ENCODE peak calls at places on chromosomes 2 and 18, in six cellular contexts. One of them, this sample, is unnamed.

GRCh38 chr18:55781481-55781957 is 193.5 kb upstream of the TCF4 start:
- DNase-seq in PC-3: peak
- DNase-seq in GM06990: no peak
- DNase-seq in kidney: no peak
- DNase-seq in osteoblast: peak
- DNase-seq in esophagus squamous epithelium: no peak
- DNase-seq in this sample: peak

GRCh38 chr2:42055573-42056514 is 8.0 kb downstream of the PKDCC start:
- DNase-seq in PC-3: peak
- DNase-seq in GM06990: no peak
- DNase-seq in kidney: peak
- DNase-seq in osteoblast: peak
- DNase-seq in esophagus squamous epithelium: no peak
- DNase-seq in this sample: no peak

GRCh38 chr2:241309684-241310117 is 5.8 kb downstream of the HDLBP start:
- DNase-seq in PC-3: no peak
- DNase-seq in GM06990: peak
- DNase-seq in kidney: no peak
- DNase-seq in osteoblast: peak
- DNase-seq in esophagus squamous epithelium: no peak
- DNase-seq in this sample: no peak

GRCh38 chr18:79531386-79531785 is 135.7 kb downstream of the NFATC1 start:
- DNase-seq in PC-3: no peak
- DNase-seq in GM06990: peak
- DNase-seq in kidney: peak
- DNase-seq in osteoblast: no peak
- DNase-seq in esophagus squamous epithelium: no peak
- DNase-seq in this sample: no peak

GRCh38 chr2:235204923-235205322 is 253.1 kb downstream of the SH3BP4 start:
- DNase-seq in PC-3: no peak
- DNase-seq in GM06990: no peak
- DNase-seq in kidney: peak
- DNase-seq in osteoblast: peak
- DNase-seq in esophagus squamous epithelium: no peak
- DNase-seq in this sample: no peak

GRCh38 chr2:210169871-210170441 is 1.3 kb downstream of the KANSL1L start:
- DNase-seq in PC-3: peak
- DNase-seq in GM06990: peak
- DNase-seq in kidney: no peak
- DNase-seq in osteoblast: peak
- DNase-seq in esophagus squamous epithelium: no peak
- DNase-seq in this sample: no peak

GRCh38 chr18:58324824-58325520 is 280.9 kb downstream of the NEDD4L start:
- DNase-seq in PC-3: no peak
- DNase-seq in GM06990: no peak
- DNase-seq in kidney: no peak
- DNase-seq in osteoblast: no peak
- DNase-seq in esophagus squamous epithelium: no peak
- DNase-seq in this sample: no peak

GRCh38 chr18:21682276-21683051 is 22.1 kb downstream of the ABHD3 start:
- DNase-seq in PC-3: no peak
- DNase-seq in GM06990: peak
- DNase-seq in kidney: no peak
- DNase-seq in osteoblast: peak
- DNase-seq in esophagus squamous epithelium: no peak
- DNase-seq in this sample: no peak

GRCh38 chr18:23662309-23663263 is at the start of gene ANKRD29:
- DNase-seq in PC-3: peak
- DNase-seq in GM06990: peak
- DNase-seq in kidney: no peak
- DNase-seq in osteoblast: peak
- DNase-seq in esophagus squamous epithelium: no peak
- DNase-seq in this sample: peak

GRCh38 chr2:182132605-182133004 is 147.0 kb downstream of the PPP1R1C start:
- DNase-seq in PC-3: peak
- DNase-seq in GM06990: no peak
- DNase-seq in kidney: no peak
- DNase-seq in osteoblast: no peak
- DNase-seq in esophagus squamous epithelium: no peak
- DNase-seq in this sample: no peak

GRCh38 chr2:176461098-176461497 is 191.9 kb downstream of the MTX2 start:
- DNase-seq in PC-3: peak
- DNase-seq in GM06990: no peak
- DNase-seq in kidney: no peak
- DNase-seq in osteoblast: no peak
- DNase-seq in esophagus squamous epithelium: no peak
- DNase-seq in this sample: no peak

GRCh38 chr2:88059979-88060906 is 4.7 kb upstream of the KRCC1 start:
- DNase-seq in PC-3: peak
- DNase-seq in GM06990: no peak
- DNase-seq in kidney: no peak
- DNase-seq in osteoblast: peak
- DNase-seq in esophagus squamous epithelium: no peak
- DNase-seq in this sample: no peak

GRCh38 chr2:174051039-174051438 is 85.9 kb upstream of the SP3 start:
- DNase-seq in PC-3: no peak
- DNase-seq in GM06990: no peak
- DNase-seq in kidney: no peak
- DNase-seq in osteoblast: no peak
- DNase-seq in esophagus squamous epithelium: no peak
- DNase-seq in this sample: no peak

GRCh38 chr18:25230658-25231326 is 121.2 kb downstream of the ZNF521 start:
- DNase-seq in PC-3: peak
- DNase-seq in GM06990: no peak
- DNase-seq in kidney: peak
- DNase-seq in osteoblast: peak
- DNase-seq in esophagus squamous epithelium: no peak
- DNase-seq in this sample: no peak

GRCh38 chr2:8525582-8526402 is 156.1 kb upstream of the ID2 start:
- DNase-seq in PC-3: peak
- DNase-seq in GM06990: peak
- DNase-seq in kidney: peak
- DNase-seq in osteoblast: peak
- DNase-seq in esophagus squamous epithelium: no peak
- DNase-seq in this sample: peak

GRCh38 chr2:217371681-217372297 is 511.9 kb upstream of the TNP1 start:
- DNase-seq in PC-3: no peak
- DNase-seq in GM06990: no peak
- DNase-seq in kidney: no peak
- DNase-seq in osteoblast: no peak
- DNase-seq in esophagus squamous epithelium: no peak
- DNase-seq in this sample: no peak

GRCh38 chr18:78986018-78986481 is 6.4 kb downstream of the SALL3 start:
- DNase-seq in PC-3: peak
- DNase-seq in GM06990: no peak
- DNase-seq in kidney: no peak
- DNase-seq in osteoblast: peak
- DNase-seq in esophagus squamous epithelium: no peak
- DNase-seq in this sample: peak

DNA sequence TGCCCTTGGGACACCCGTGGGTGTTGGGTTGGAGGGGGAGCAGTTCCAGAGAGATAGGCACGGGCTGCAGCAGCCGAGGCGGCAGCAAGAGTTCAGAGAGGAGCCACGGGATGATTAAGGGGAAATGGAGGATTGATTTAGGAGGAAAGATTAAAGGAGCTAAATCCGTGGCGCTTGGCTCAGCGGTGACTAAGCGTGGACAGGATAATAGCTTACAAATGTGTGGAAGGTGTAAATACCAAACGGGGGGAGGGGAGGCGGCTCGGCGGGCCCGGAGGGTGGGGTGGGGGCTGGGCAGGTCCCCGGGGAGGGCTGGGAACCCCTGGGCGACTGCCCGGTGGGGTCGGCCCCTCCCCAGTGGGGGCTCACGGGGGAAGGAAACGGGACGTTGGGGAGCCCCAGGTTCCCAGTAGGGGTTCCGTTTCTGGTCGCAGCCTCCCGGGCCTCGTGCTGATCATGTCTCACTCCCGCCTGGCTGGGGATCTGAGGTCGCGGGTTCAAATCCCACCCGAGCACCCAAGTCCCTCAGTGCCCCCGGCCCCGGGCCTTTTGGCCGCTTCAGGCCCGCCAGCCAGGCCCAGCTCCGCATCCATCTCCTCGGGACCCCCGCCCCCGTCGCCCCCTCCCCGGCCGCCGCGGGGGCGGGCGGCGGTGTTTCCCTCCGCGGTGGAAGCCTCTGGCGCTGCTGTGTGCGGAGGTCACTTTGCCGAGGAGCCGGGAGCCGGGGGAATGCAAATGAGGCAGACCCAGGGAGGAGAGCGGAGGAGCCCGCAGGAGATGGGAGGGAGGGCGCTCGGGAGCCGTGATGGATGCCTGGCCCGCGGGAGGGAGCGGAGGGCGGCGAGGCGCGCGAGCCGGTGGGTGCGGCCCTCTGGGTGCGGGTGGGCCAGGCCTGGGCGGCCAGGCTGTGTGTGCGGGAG is 8.1 kb downstream of the ASIC4 start:
- DNase-seq in PC-3: peak
- DNase-seq in GM06990: no peak
- DNase-seq in kidney: no peak
- DNase-seq in osteoblast: peak
- DNase-seq in esophagus squamous epithelium: no peak
- DNase-seq in this sample: peak
- H3K4me3 ChIP-seq in PC-3: no peak
- H3K4me3 ChIP-seq in GM06990: no peak
- H3K4me3 ChIP-seq in kidney: no peak
- H3K4me3 ChIP-seq in osteoblast: peak
- H3K4me3 ChIP-seq in esophagus squamous epithelium: peak
- H3K4me3 ChIP-seq in this sample: peak

DNA sequence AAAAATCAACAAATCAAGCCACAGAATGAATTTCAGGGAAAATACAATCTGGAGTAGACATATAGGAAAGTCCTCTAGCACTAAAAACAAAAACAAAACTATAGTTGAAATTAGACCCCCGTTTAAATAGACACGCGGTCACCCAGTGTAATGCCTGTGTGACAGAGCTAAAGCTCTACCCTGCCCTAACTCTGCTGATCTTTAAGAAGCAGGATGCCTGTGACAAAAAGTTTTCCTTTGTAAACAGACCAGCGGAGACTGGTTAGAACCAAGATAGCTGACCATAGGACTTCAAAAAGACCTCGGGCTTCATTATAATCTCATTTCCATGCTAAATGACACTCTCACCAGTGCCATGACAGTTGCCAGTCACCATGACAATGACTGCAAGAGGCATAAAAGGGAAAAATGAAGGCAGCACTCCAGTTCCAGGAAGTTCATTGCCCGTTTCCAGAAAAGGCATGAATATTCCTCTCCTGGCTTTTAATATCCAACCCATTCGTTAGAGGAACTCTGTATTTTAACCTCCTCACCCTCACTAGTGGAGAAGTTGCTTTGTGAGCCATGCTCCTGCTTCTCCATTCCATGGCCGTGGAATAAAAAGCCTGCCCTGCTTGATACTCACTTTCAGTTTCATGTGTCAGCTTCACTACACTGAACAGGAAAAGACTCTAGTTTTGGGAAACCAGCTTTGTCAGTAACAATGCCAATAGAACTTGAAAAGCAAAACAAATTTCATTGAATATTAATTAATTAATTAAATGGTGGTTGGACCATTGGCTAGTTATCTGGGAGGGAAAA is 157.1 kb upstream of the COPS8 start:
- DNase-seq in PC-3: no peak
- DNase-seq in GM06990: no peak
- DNase-seq in kidney: no peak
- DNase-seq in osteoblast: no peak
- DNase-seq in esophagus squamous epithelium: no peak
- DNase-seq in this sample: no peak
- H3K4me3 ChIP-seq in PC-3: peak
- H3K4me3 ChIP-seq in GM06990: peak
- H3K4me3 ChIP-seq in kidney: peak
- H3K4me3 ChIP-seq in osteoblast: peak
- H3K4me3 ChIP-seq in esophagus squamous epithelium: peak
- H3K4me3 ChIP-seq in this sample: no peak

DNA sequence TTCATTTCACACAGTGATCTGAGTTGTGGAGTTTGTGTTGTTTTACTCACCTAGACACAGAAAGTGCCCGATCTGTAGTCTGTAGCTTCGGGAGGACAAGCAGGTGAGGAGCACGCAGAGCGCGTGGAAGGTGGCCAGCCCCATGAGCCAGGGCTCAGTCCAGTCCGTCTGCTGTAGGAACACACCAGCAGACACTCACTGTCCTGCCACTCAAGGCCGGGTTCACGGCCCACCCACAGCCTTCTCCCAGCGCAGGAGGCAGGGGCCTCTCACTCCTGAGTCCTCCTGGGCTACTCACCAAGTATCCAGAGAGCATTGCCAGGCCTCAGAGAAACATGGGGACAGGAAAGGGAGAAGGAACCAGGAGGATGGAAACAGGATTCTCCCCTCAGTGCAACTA is 1.7 kb downstream of the TMEM18 start:
- DNase-seq in PC-3: no peak
- DNase-seq in GM06990: no peak
- DNase-seq in kidney: no peak
- DNase-seq in osteoblast: peak
- DNase-seq in esophagus squamous epithelium: no peak
- DNase-seq in this sample: no peak
- H3K4me3 ChIP-seq in PC-3: peak
- H3K4me3 ChIP-seq in GM06990: peak
- H3K4me3 ChIP-seq in kidney: no peak
- H3K4me3 ChIP-seq in osteoblast: peak
- H3K4me3 ChIP-seq in esophagus squamous epithelium: no peak
- H3K4me3 ChIP-seq in this sample: peak

GRCh38 chr2:19812166-19812565 is 89.6 kb downstream of the TTC32 start:
- DNase-seq in PC-3: no peak
- DNase-seq in GM06990: no peak
- DNase-seq in kidney: no peak
- DNase-seq in osteoblast: no peak
- DNase-seq in esophagus squamous epithelium: no peak
- DNase-seq in this sample: no peak

GRCh38 chr2:19810637-19811036 is 91.1 kb downstream of the TTC32 start:
- DNase-seq in PC-3: no peak
- DNase-seq in GM06990: no peak
- DNase-seq in kidney: no peak
- DNase-seq in osteoblast: no peak
- DNase-seq in esophagus squamous epithelium: no peak
- DNase-seq in this sample: peak

GRCh38 chr2:19809206-19809605 is 92.6 kb downstream of the TTC32 start:
- DNase-seq in PC-3: no peak
- DNase-seq in GM06990: no peak
- DNase-seq in kidney: no peak
- DNase-seq in osteoblast: no peak
- DNase-seq in esophagus squamous epithelium: no peak
- DNase-seq in this sample: no peak

GRCh38 chr2:19810148-19810547 is 91.6 kb downstream of the TTC32 start:
- DNase-seq in PC-3: no peak
- DNase-seq in GM06990: no peak
- DNase-seq in kidney: no peak
- DNase-seq in osteoblast: no peak
- DNase-seq in esophagus squamous epithelium: no peak
- DNase-seq in this sample: no peak

DNA sequence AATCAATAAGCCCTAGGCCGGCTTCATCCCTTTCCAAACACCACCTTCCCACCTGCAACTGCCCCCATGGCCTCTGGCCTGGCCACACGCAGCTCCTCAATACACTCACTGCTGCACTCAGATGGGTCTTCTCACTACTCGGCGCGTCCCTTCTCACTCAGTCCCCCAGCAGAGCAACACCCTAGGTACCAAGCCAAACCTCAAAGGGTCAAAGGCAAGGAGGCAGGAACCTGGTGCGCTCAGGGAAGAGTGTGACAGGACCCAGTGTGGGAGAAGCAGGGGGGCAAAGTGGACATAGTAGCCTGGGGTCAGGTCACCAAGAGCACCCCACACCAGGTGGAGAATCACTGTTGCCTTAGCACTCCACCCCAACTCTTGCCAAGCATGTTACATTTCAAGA is 90.6 kb downstream of the TTC32 start:
- DNase-seq in PC-3: no peak
- DNase-seq in GM06990: no peak
- DNase-seq in kidney: no peak
- DNase-seq in osteoblast: no peak
- DNase-seq in esophagus squamous epithelium: no peak
- DNase-seq in this sample: no peak
- H3K4me3 ChIP-seq in PC-3: no peak
- H3K4me3 ChIP-seq in GM06990: no peak
- H3K4me3 ChIP-seq in kidney: no peak
- H3K4me3 ChIP-seq in osteoblast: no peak
- H3K4me3 ChIP-seq in esophagus squamous epithelium: no peak
- H3K4me3 ChIP-seq in this sample: no peak